ENCODE peak calls at places on chromosomes 1 and 21, in six cellular contexts. A, W, R, H, D and S are unnamed samples.

GRCh38 chr1:33317946-33318345 is 3.0 kb downstream of the A3GALT2 start:
- DNase-seq in D (no peak), R (no peak), H (no peak), A (no peak), W (no peak), S (no peak)

GRCh38 chr1:2271134-2271785 is 43.1 kb downstream of the SKI start:
- DNase-seq in W (no peak), D (no peak), R (no peak), H (no peak), A (no peak), S (no peak)

GRCh38 chr1:204591473-204592090 is 75.4 kb downstream of the MDM4 start:
- DNase-seq in W (no peak), A (no peak), D (no peak), R (no peak), H (no peak), S (no peak)

GRCh38 chr1:168391759-168392681 is 111.3 kb downstream of the TBX19 start:
- DNase-seq in R (no peak), H (no peak), A (no peak), W (no peak), D (no peak), S (no peak)

GRCh38 chr1:54980046-54980527 is 341 bp upstream of the TMEM61 start:
- DNase-seq in W (no peak), R (no peak), H (no peak), D (no peak), A (no peak), S (no peak)

GRCh38 chr21:22352088-22352487 is 1353.9 kb downstream of the NCAM2 start:
- DNase-seq in D (no peak), R (no peak), W (no peak), H (no peak), A (no peak), S (no peak)

GRCh38 chr1:98030483-98030882 is 109.6 kb upstream of the DPYD start:
- DNase-seq in H (no peak), A (no peak), R (no peak), W (no peak), D (no peak), S (no peak)

GRCh38 chr1:203662821-203663220 is 36.2 kb downstream of the ATP2B4 start:
- DNase-seq in D (no peak), R (no peak), A (no peak), H (no peak), W (no peak), S (no peak)

GRCh38 chr21:45725844-45726200 is 82.3 kb downstream of the PCBP3 start:
- DNase-seq in H (no peak), R (no peak), D (no peak), W (no peak), A (no peak), S (no peak)

GRCh38 chr21:41801256-41801655 is 34.4 kb upstream of the RIPK4 start:
- DNase-seq in D (no peak), H (no peak), R (no peak), W (no peak), A (no peak), S (no peak)

GRCh38 chr1:51736702-51737101 is 119.8 kb downstream of the OSBPL9 start:
- DNase-seq in A (no peak), R (peak), H (no peak), W (no peak), D (peak), S (no peak)

GRCh38 chr1:6048179-6048867 is 2.6 kb downstream of the KCNAB2 start:
- DNase-seq in A (no peak), W (no peak), R (no peak), D (no peak), H (no peak), S (no peak)

GRCh38 chr1:57839488-57839887 is 415.6 kb upstream of the DAB1 start:
- DNase-seq in W (no peak), D (no peak), H (no peak), A (no peak), R (no peak), S (no peak)

GRCh38 chr1:204151562-204152309 is at the start of gene ETNK2:
- DNase-seq in R (no peak), W (no peak), D (peak), A (peak), H (peak), S (peak)

GRCh38 chr1:226722240-226722900 is 16.7 kb downstream of the ITPKB start:
- DNase-seq in H (no peak), A (no peak), R (peak), D (no peak), W (no peak), S (peak)

GRCh38 chr1:74835046-74835445 is 102.1 kb downstream of the TYW3 start:
- DNase-seq in W (peak), D (no peak), A (no peak), R (no peak), H (no peak), S (no peak)

GRCh38 chr1:180428782-180429695 is 73.3 kb downstream of the ACBD6 start:
- DNase-seq in H (no peak), R (no peak), D (no peak), W (no peak), A (no peak), S (no peak)

GRCh38 chr1:161198206-161198876 is 513 bp downstream of the ADAMTS4 start:
- DNase-seq in A (no peak), H (no peak), D (peak), W (no peak), R (peak), S (peak)

GRCh38 chr1:184685116-184685515 is 69.5 kb downstream of the EDEM3 start:
- DNase-seq in R (no peak), H (no peak), A (no peak), D (no peak), W (no peak), S (no peak)

GRCh38 chr1:224377676-224378006 is 21.0 kb downstream of the CNIH4 start:
- DNase-seq in A (no peak), H (no peak), D (no peak), W (no peak), R (no peak), S (no peak)

GRCh38 chr1:230157409-230158390 is 90.7 kb downstream of the GALNT2 start:
- DNase-seq in D (no peak), W (no peak), A (no peak), R (no peak), H (no peak), S (no peak)

GRCh38 chr21:43937898-43938309 is 72.9 kb downstream of the AGPAT3 start:
- DNase-seq in A (no peak), W (no peak), H (no peak), R (no peak), D (no peak), S (no peak)

GRCh38 chr1:160058087-160058486 is 11.9 kb downstream of the KCNJ10 start:
- DNase-seq in A (no peak), D (peak), H (no peak), W (no peak), R (peak), S (peak)

GRCh38 chr1:6262570-6263420 is 1.9 kb upstream of the GPR153 start:
- DNase-seq in W (no peak), A (no peak), D (no peak), R (no peak), H (no peak), S (no peak)

GRCh38 chr1:27058976-27059688 is 46.5 kb upstream of the TENT5B start:
- DNase-seq in A (no peak), R (no peak), H (no peak), D (no peak), W (no peak), S (no peak)

GRCh38 chr1:37036667-37037053 is 2.3 kb upstream of the GRIK3 start:
- DNase-seq in H (no peak), W (no peak), D (no peak), A (no peak), R (peak), S (no peak)

GRCh38 chr1:90476411-90476810 is 240.7 kb downstream of the BARHL2 start:
- DNase-seq in W (no peak), A (no peak), H (no peak), R (no peak), D (no peak), S (no peak)

GRCh38 chr1:113479713-113480676 is 89.7 kb downstream of the MAGI3 start:
- DNase-seq in H (no peak), R (no peak), D (no peak), A (no peak), W (no peak), S (no peak)